ENCODE peak calls at places on chromosomes 13 and 19, in nine cellular contexts. A is breast epithelium; F is GM23338; W is esophagus squamous epithelium; Y is neural progenitor cell; R is esophagus muscularis mucosa; M is uterus; K is effector memory CD4-positive, alpha-beta T cell; Q is foreskin keratinocyte. Z is an unnamed sample.

GRCh38 chr13:45195421-45195820 is 5.4 kb downstream of the KCTD4 start:
- DNase-seq in R (no peak), K (no peak), M (no peak), F (no peak), Y (no peak), W (no peak), Q (no peak), A (no peak), Z (no peak)

GRCh38 chr19:17751103-17751911 is at the start of gene FCHO1:
- DNase-seq in A (no peak), R (no peak), Q (no peak), F (no peak), K (peak), M (no peak), W (peak), Y (no peak), Z (peak)

GRCh38 chr13:36850790-36851438 is 31.9 kb downstream of the RFXAP start:
- DNase-seq in K (no peak), Q (no peak), Y (peak), F (peak), W (no peak), R (no peak), A (no peak), M (no peak), Z (no peak)

GRCh38 chr13:99352351-99353271 is 45.4 kb upstream of the GPR183 start:
- DNase-seq in Q (no peak), W (no peak), Y (no peak), R (peak), K (no peak), F (no peak), A (no peak), M (no peak), Z (no peak)

GRCh38 chr19:40414536-40415535 is 1.7 kb upstream of the PRX start:
- DNase-seq in W (no peak), F (no peak), M (no peak), R (no peak), K (no peak), A (no peak), Y (peak), Q (no peak), Z (no peak)

GRCh38 chr13:34302596-34302995 is 484.6 kb downstream of the RFC3 start:
- DNase-seq in F (no peak), A (no peak), Q (peak), K (no peak), M (no peak), Y (no peak), W (no peak), R (no peak), Z (no peak)

GRCh38 chr19:55212447-55212846 is 3.1 kb upstream of the PTPRH start:
- DNase-seq in R (no peak), K (no peak), Y (no peak), W (no peak), Q (no peak), M (no peak), F (peak), A (no peak), Z (no peak)

GRCh38 chr19:4933528-4933927 is 24.2 kb downstream of the UHRF1 start:
- DNase-seq in F (no peak), Y (no peak), W (no peak), A (no peak), M (no peak), Q (peak), R (no peak), K (no peak), Z (no peak)

GRCh38 chr13:113002206-113002821 is 33.3 kb downstream of the MCF2L start:
- DNase-seq in M (no peak), R (no peak), F (peak), A (no peak), Y (peak), Q (no peak), W (no peak), K (no peak), Z (no peak)

GRCh38 chr13:27171244-27171829 is at the start of gene USP12:
- DNase-seq in F (peak), M (no peak), Q (no peak), A (peak), K (no peak), Y (no peak), W (no peak), R (no peak), Z (no peak)

GRCh38 chr13:27170521-27171243 is 929 bp downstream of the USP12 start:
- DNase-seq in Q (peak), R (no peak), F (peak), M (peak), Y (peak), K (no peak), W (no peak), A (no peak), Z (peak)

GRCh38 chr13:27168870-27169525 is 2.6 kb downstream of the USP12 start:
- DNase-seq in K (no peak), Y (no peak), Q (no peak), M (no peak), R (no peak), A (no peak), F (no peak), W (no peak), Z (no peak)

GRCh38 chr13:27171830-27172494 is 351 bp upstream of the USP12 start:
- DNase-seq in Y (peak), F (peak), A (peak), M (peak), Q (peak), R (no peak), K (peak), W (peak), Z (peak)

GRCh38 chr13:27170221-27170520 is 1.4 kb downstream of the USP12 start:
- DNase-seq in M (no peak), Q (peak), Y (no peak), W (no peak), F (no peak), A (no peak), R (no peak), K (no peak), Z (no peak)
- H3K27ac ChIP-seq in M (peak), Q (peak), Y (no peak), W (peak), F (peak), A (peak), R (peak), K (peak), Z (no peak)

GRCh38 chr13:76832258-76832988 is 53.8 kb downstream of the KCTD12 start:
- DNase-seq in A (no peak), M (no peak), R (no peak), F (no peak), K (no peak), W (no peak), Y (no peak), Q (no peak), Z (no peak)
- H3K27ac ChIP-seq in A (no peak), M (peak), R (no peak), F (no peak), K (no peak), W (no peak), Y (no peak), Q (no peak), Z (no peak)

GRCh38 chr13:90400372-90400771 is 947.1 kb upstream of the MIR17HG start:
- DNase-seq in M (no peak), K (no peak), A (no peak), Q (no peak), F (no peak), R (no peak), Y (no peak), W (no peak), Z (no peak)

GRCh38 chr13:90403330-90404082 is 944.0 kb upstream of the MIR17HG start:
- DNase-seq in W (no peak), K (no peak), M (no peak), Y (no peak), A (no peak), Q (no peak), R (no peak), F (no peak), Z (no peak)

GRCh38 chr13:90402102-90402501 is 945.4 kb upstream of the MIR17HG start:
- DNase-seq in R (no peak), W (no peak), F (no peak), Q (no peak), M (no peak), K (no peak), A (no peak), Y (no peak), Z (no peak)

DNA sequence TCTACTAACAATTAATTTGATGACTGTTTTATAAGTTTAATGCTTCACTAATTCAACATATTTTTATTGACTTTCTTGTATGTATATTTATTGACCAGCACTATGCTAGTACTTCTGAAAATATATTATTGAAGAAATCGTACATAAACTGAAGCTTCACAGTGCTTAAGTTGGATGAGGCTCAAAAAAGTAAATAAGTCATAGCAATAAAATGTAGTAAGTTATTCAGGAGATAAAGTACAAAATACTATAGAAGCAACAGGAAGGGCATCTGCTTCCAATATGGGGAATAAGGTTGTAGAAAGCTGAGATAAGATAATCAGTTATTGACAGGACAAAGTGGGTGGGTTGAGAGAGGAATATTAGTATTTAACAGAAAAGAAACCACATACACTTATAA is 944.9 kb upstream of the MIR17HG start:
- DNase-seq in W (no peak), F (no peak), R (no peak), Y (no peak), Q (no peak), A (no peak), K (no peak), M (no peak), Z (no peak)
- H3K27ac ChIP-seq in W (no peak), F (no peak), R (no peak), Y (no peak), Q (no peak), A (no peak), K (no peak), M (no peak), Z (no peak)

GRCh38 chr19:10086032-10086903 is at the start of gene SHFL:
- DNase-seq in Q (peak), M (peak), F (peak), A (peak), R (no peak), Y (peak), W (no peak), K (peak), Z (peak)

GRCh38 chr19:10087296-10088061 is 1.4 kb downstream of the SHFL start:
- DNase-seq in F (no peak), Y (no peak), Q (no peak), A (no peak), W (no peak), K (no peak), M (no peak), R (no peak), Z (no peak)

GRCh38 chr19:10084803-10085202 is 1.3 kb upstream of the SHFL start:
- DNase-seq in R (no peak), Y (no peak), F (no peak), A (no peak), W (no peak), M (no peak), Q (no peak), K (no peak), Z (no peak)

GRCh38 chr19:10085641-10086031 is 481 bp upstream of the SHFL start:
- DNase-seq in W (no peak), Q (no peak), A (no peak), Y (no peak), M (no peak), R (no peak), K (no peak), F (peak), Z (no peak)

DNA sequence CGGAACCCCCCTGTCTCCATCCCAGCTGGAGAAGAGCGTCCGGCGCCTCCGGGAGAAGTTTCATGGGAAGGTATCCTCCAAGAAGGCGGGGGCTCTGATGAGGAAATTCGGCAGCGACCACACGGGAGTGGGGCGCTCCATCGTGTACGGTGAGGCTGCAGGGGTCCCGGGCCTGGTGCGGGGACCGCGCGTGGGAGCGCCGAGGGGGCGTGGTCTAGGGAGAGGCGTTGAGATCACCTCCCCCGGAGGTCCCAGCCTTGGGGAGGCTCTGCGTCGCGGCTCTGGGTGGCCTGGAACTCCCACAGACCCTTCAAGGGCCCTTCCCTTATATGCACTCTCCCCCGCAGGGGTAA is 763 bp downstream of the SHFL start:
- DNase-seq in F (no peak), R (no peak), Q (no peak), Y (peak), W (no peak), K (no peak), M (peak), A (no peak), Z (no peak)
- H3K27ac ChIP-seq in F (no peak), R (peak), Q (peak), Y (no peak), W (peak), K (peak), M (peak), A (peak), Z (peak)

DNA sequence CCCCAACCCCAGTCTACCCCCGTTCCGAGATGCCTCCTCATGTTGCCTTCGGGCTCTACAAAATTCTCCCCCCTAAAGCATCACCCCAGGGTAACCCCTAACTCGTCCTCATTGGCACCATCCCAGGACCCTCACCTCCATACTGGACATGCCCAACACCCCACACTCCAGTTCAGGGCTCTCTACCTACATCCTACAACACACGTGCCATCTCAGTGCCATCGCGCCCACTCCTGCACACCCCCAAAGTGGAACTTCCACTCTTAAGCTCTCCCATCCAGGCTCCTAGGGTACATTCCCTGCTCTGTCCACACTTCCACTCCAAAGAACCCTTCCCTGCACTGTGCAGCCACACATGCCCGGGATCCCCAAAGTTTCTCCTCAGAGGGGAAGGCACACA is 827 bp upstream of the FKRP start:
- DNase-seq in M (no peak), K (no peak), Y (no peak), R (no peak), W (no peak), A (no peak), Q (no peak), F (no peak), Z (no peak)
- H3K27ac ChIP-seq in M (peak), K (peak), Y (no peak), R (no peak), W (peak), A (no peak), Q (peak), F (no peak), Z (peak)

GRCh38 chr19:19594371-19594770 is 24.1 kb downstream of the PBX4 start:
- DNase-seq in Y (no peak), F (no peak), M (no peak), Q (no peak), R (no peak), W (no peak), A (no peak), K (no peak), Z (no peak)
- H3K27ac ChIP-seq in Y (no peak), F (no peak), M (no peak), Q (no peak), R (no peak), W (no peak), A (peak), K (no peak), Z (no peak)

GRCh38 chr19:57709616-57710015 is 612 bp upstream of the ZNF154 start:
- DNase-seq in K (no peak), A (no peak), Y (peak), Q (no peak), F (peak), R (no peak), W (no peak), M (no peak), Z (no peak)
- H3K27ac ChIP-seq in K (no peak), A (no peak), Y (no peak), Q (no peak), F (no peak), R (peak), W (no peak), M (no peak), Z (no peak)